ENCODE peak calls at places on chromosomes 2 and 18, in four cellular contexts. V is MM.1S, G is HCT116, W is hepatocyte. I is an unnamed sample.

GRCh38 chr18:3726241-3726951 is 276.4 kb downstream of the TGIF1 start:
- DNase-seq in V (no peak), G (no peak), W (no peak), I (no peak)

GRCh38 chr18:58941426-58942099 is 76.9 kb downstream of the ZNF532 start:
- DNase-seq in V (no peak), G (no peak), W (no peak), I (no peak)

GRCh38 chr18:22346342-22346967 is 71.3 kb downstream of the CTAGE1 start:
- DNase-seq in V (no peak), G (no peak), W (peak; percentile 59), I (peak; percentile 73)

GRCh38 chr2:206274434-206275273 is at the start of gene ZDBF2:
- DNase-seq in V (peak; percentile 73), G (no peak), W (peak; percentile 78), I (peak; percentile 38)

GRCh38 chr2:234512884-234513669 is 16.2 kb upstream of the ARL4C start:
- DNase-seq in V (no peak), G (no peak), W (peak; percentile 34), I (peak; percentile 16)

GRCh38 chr2:20224716-20225293 is at the start of gene SDC1:
- DNase-seq in V (peak; percentile 79), G (no peak), W (peak; percentile 80), I (peak; percentile 67)

GRCh38 chr2:148674063-148675020 is 29.8 kb downstream of the EPC2 start:
- DNase-seq in V (peak; percentile 57), G (peak; percentile 28), W (peak; percentile 18), I (peak; percentile 58)

GRCh38 chr18:34871435-34871834 is 161.3 kb downstream of the DTNA start:
- DNase-seq in V (no peak), G (no peak), W (no peak), I (no peak)

GRCh38 chr2:203195331-203195730 is 43.5 kb upstream of the CYP20A1 start:
- DNase-seq in V (no peak), G (no peak), W (no peak), I (no peak)

GRCh38 chr18:53789376-53790247 is 434.9 kb downstream of the MBD2 start:
- DNase-seq in V (no peak), G (no peak), W (no peak), I (no peak)

GRCh38 chr2:46297546-46298271 is 502 bp downstream of the EPAS1 start:
- DNase-seq in V (peak; percentile 77), G (no peak), W (peak; percentile 90), I (peak; percentile 71)

GRCh38 chr2:232757905-232758304 is 18.5 kb downstream of the KCNJ13 start:
- DNase-seq in V (no peak), G (no peak), W (no peak), I (no peak)

GRCh38 chr18:74050807-74051206 is 96.8 kb downstream of the FBXO15 start:
- DNase-seq in V (no peak), G (no peak), W (no peak), I (no peak)

GRCh38 chr18:49645836-49646235 is 84.0 kb downstream of the LIPG start:
- DNase-seq in V (no peak), G (no peak), W (no peak), I (no peak)

GRCh38 chr2:134190062-134190806 is 63.6 kb upstream of the MGAT5 start:
- DNase-seq in V (no peak), G (no peak), W (no peak), I (no peak)

GRCh38 chr2:10273215-10274175 is 29.2 kb upstream of the HPCAL1 start:
- DNase-seq in V (no peak), G (no peak), W (no peak), I (no peak)

GRCh38 chr2:36663851-36664715 is 32.4 kb upstream of the VIT start:
- DNase-seq in V (peak; percentile 66), G (peak; percentile 64), W (peak; percentile 75), I (peak; percentile 76)

GRCh38 chr2:33014268-33014667 is 67.5 kb downstream of the LTBP1 start:
- DNase-seq in V (no peak), G (no peak), W (no peak), I (no peak)

GRCh38 chr2:189285351-189285750 is 105.8 kb upstream of the COL5A2 start:
- DNase-seq in V (no peak), G (no peak), W (no peak), I (no peak)

GRCh38 chr18:42211201-42211600 is 256.2 kb downstream of the PIK3C3 start:
- DNase-seq in V (no peak), G (no peak), W (no peak), I (no peak)

GRCh38 chr2:239971115-239971514 is 54.0 kb downstream of the NDUFA10 start:
- DNase-seq in V (no peak), G (no peak), W (no peak), I (no peak)

GRCh38 chr2:224041554-224041953 is 2.5 kb upstream of the SERPINE2 start:
- DNase-seq in V (no peak), G (no peak), W (no peak), I (no peak)

GRCh38 chr2:120005834-120006521 is 6.9 kb upstream of the EPB41L5 start:
- DNase-seq in V (peak; percentile 58), G (no peak), W (no peak), I (peak; percentile 40)

GRCh38 chr2:119440501-119440870 is 8.8 kb downstream of the TMEM37 start:
- DNase-seq in V (no peak), G (no peak), W (no peak), I (no peak)

GRCh38 chr2:222239945-222240675 is 58.7 kb downstream of the PAX3 start:
- DNase-seq in V (no peak), G (no peak), W (peak; percentile 10), I (no peak)

GRCh38 chr2:102664439-102665042 is 45.2 kb downstream of the SLC9A2 start:
- DNase-seq in V (no peak), G (peak; percentile 87), W (peak; percentile 76), I (peak; percentile 95)

GRCh38 chr2:45678791-45679348 is 27.4 kb downstream of the PRKCE start:
- DNase-seq in V (no peak), G (no peak), W (no peak), I (no peak)

GRCh38 chr2:191150451-191151314 is at the start of gene STAT4:
- DNase-seq in V (peak; percentile 84), G (peak; percentile 57), W (peak; percentile 70), I (peak; percentile 57)

GRCh38 chr2:201415149-201415548 is 36.1 kb downstream of the TRAK2 start:
- DNase-seq in V (no peak), G (no peak), W (no peak), I (no peak)

GRCh38 chr2:217902281-217903141 is 100.3 kb downstream of the TNS1 start:
- DNase-seq in V (no peak), G (no peak), W (peak; percentile 84), I (peak; percentile 5)

GRCh38 chr2:173649527-173650219 is 295.0 kb downstream of the CDCA7 start:
- DNase-seq in V (no peak), G (no peak), W (no peak), I (no peak)
- H2AFZ ChIP-seq in V (no peak overlapping the region), G (no peak overlapping the region), W (peak overlapping the region; percentile 4), I (no peak overlapping the region)

GRCh38 chr2:39666489-39667141 is 898 bp downstream of the TMEM178A start:
- DNase-seq in V (no peak), G (no peak), W (no peak), I (no peak)
- TF ChIP-seq EZH2 in V (no peak), G (no peak), W (peak; percentile 62), I (no peak)

GRCh38 chr2:118249970-118250369 is 161.7 kb downstream of the INSIG2 start:
- DNase-seq in V (no peak), G (no peak), W (no peak), I (peak; percentile 80)

GRCh38 chr2:118251427-118251826 is 163.2 kb downstream of the INSIG2 start:
- DNase-seq in V (no peak), G (no peak), W (no peak), I (no peak)

GRCh38 chr2:118246726-118247125 is 158.5 kb downstream of the INSIG2 start:
- DNase-seq in V (no peak), G (no peak), W (no peak), I (peak; percentile 86)

GRCh38 chr2:118250463-118250862 is 162.2 kb downstream of the INSIG2 start:
- DNase-seq in V (no peak), G (peak; percentile 29), W (no peak), I (peak; percentile 72)

DNA sequence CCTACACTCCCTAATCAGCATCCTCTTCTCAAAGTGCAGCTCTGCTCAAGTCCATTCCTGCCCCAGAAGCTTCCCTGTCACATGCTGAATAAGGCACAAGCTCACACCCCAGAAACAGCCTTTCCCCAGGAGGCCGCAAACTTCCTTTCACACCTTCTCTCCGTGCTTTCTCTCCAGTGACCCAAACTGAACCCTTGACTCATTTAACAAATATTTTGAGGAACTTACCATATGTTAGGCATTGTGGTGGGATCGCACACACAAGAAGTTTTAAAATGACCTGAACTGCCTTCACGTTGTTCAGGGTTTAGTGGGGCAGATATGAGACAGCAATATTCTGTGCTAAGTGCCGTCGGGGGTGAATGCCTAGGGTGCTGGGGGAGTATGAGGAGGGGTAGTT is 161.3 kb downstream of the INSIG2 start:
- DNase-seq in V (no peak), G (no peak), W (no peak), I (peak; percentile 68)
- TF ChIP-seq EZH2phosphoT487 in V (no peak), G (no peak), W (no peak), I (no peak)

GRCh38 chr18:27942706-27943105 is 234.2 kb downstream of the CDH2 start:
- DNase-seq in V (no peak), G (no peak), W (no peak), I (peak; percentile 24)
- H2AFZ ChIP-seq in V (no peak overlapping the region), G (no peak overlapping the region), W (no peak overlapping the region), I (no peak overlapping the region)

GRCh38 chr18:57353940-57354461 is 1.6 kb downstream of the ST8SIA3 start:
- DNase-seq in V (no peak), G (no peak), W (peak; percentile 85), I (no peak)
- TF ChIP-seq EZH2 in V (no peak), G (no peak), W (no peak), I (no peak)

GRCh38 chr2:95552911-95553310 is 38.9 kb upstream of the TRIM43 start:
- DNase-seq in V (no peak), G (no peak), W (no peak), I (no peak)

DNA sequence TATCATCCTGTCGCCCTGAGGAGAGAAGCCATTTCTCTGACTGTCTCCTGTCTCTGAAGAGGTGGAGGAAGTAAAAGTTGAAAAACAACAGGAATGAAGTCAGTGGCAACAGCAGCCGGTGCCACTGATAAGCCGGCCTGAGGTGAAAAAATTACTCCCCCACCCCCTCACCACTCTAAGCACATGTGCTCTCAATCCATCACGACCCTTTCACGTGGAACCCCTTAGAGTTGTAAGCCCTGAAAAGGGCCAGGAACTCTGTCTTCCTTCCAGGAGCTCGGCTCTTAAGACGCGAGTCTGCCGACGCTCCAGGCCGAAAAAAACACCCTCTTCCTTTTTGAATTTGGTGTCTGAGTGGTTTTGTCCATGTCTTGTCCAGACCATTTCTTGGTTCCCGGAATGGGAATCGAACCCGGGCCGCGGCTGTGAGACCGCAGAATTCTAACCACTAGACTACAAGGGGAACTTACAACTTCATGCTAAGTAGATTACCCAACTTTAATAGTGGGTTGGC is 40.7 kb upstream of the TRIM43 start:
- DNase-seq in V (no peak), G (no peak), W (no peak), I (no peak)
- TF ChIP-seq EZH2phosphoT487 in V (no peak), G (no peak), W (no peak), I (no peak)

GRCh38 chr2:209834767-209835166 is 63.1 kb downstream of the UNC80 start:
- DNase-seq in V (no peak), G (no peak), W (no peak), I (no peak)
- H2AFZ ChIP-seq in V (no peak overlapping the region), G (no peak overlapping the region), W (no peak overlapping the region), I (no peak overlapping the region)

GRCh38 chr2:168541887-168542286 is 85.8 kb downstream of the CERS6 start:
- DNase-seq in V (no peak), G (no peak), W (no peak), I (no peak)
- TF ChIP-seq EZH2 in V (no peak), G (no peak), W (no peak), I (no peak)